ENCODE peak calls at places on chromosome 3, in five cellular contexts. Q is fibroblast of the conjunctiva, I is NCI-H1105, N is HAP-1, J is epithelial cell of esophagus. Z is an unnamed sample.

GRCh38 chr3:36944641-36945270 is at the start of gene TRANK1:
- DNase-seq in Q (peak), J (peak), N (no peak), I (no peak), Z (no peak)

GRCh38 chr3:126104028-126104635 is 20.2 kb upstream of the SLC41A3 start:
- DNase-seq in I (no peak), J (no peak), N (no peak), Q (no peak), Z (no peak)

GRCh38 chr3:105173972-105174371 is 192.7 kb upstream of the ALCAM start:
- DNase-seq in N (no peak), Q (no peak), J (no peak), I (no peak), Z (no peak)

GRCh38 chr3:194749631-194750271 is 64.1 kb downstream of the FAM43A start:
- DNase-seq in Q (no peak), J (no peak), N (no peak), I (no peak), Z (no peak)

GRCh38 chr3:113097821-113098516 is 107.2 kb downstream of the GTPBP8 start:
- DNase-seq in J (peak), Q (peak), I (no peak), N (no peak), Z (no peak)

GRCh38 chr3:33943277-33943676 is 144.8 kb downstream of the PDCD6IP start:
- DNase-seq in J (no peak), I (no peak), N (no peak), Q (no peak), Z (no peak)

GRCh38 chr3:27312044-27312668 is 57.0 kb downstream of the NEK10 start:
- DNase-seq in I (peak), N (peak), Q (peak), J (peak), Z (peak)

GRCh38 chr3:60090536-60090935 is 1040.7 kb upstream of the CFAP20DC start:
- DNase-seq in I (no peak), Q (no peak), N (no peak), J (no peak), Z (no peak)

GRCh38 chr3:174960898-174961297 is 101.8 kb downstream of the NAALADL2 start:
- DNase-seq in Q (no peak), I (no peak), J (no peak), N (no peak), Z (no peak)

GRCh38 chr3:90132220-90132619 is 1024.8 kb downstream of the EPHA3 start:
- DNase-seq in I (no peak), N (no peak), Q (no peak), J (no peak), Z (no peak)

GRCh38 chr3:97793415-97794019 is 28.3 kb upstream of the CRYBG3 start:
- DNase-seq in Q (peak), J (peak), I (peak), N (peak), Z (peak)

GRCh38 chr3:54891540-54891897 is 36.3 kb downstream of the LRTM1 start:
- DNase-seq in I (no peak), N (peak), Q (peak), J (peak), Z (no peak)

GRCh38 chr3:189839576-189839975 is 208.4 kb downstream of the TP63 start:
- DNase-seq in I (no peak), N (no peak), Q (peak), J (peak), Z (no peak)

GRCh38 chr3:11910971-11911531 is 64.4 kb upstream of the TAMM41 start:
- DNase-seq in Q (no peak), I (no peak), J (no peak), N (no peak), Z (no peak)

GRCh38 chr3:71453319-71453718 is 130.2 kb downstream of the FOXP1 start:
- DNase-seq in Q (no peak), J (no peak), N (no peak), I (no peak), Z (no peak)

GRCh38 chr3:98855811-98856400 is 45.6 kb downstream of the DCBLD2 start:
- DNase-seq in J (peak), I (no peak), Q (peak), N (no peak), Z (no peak)

GRCh38 chr3:37491343-37491742 is 317.0 kb upstream of the LRRFIP2 start:
- DNase-seq in I (no peak), Q (no peak), J (no peak), N (peak), Z (no peak)

GRCh38 chr3:120497318-120497717 is 46.5 kb upstream of the FSTL1 start:
- DNase-seq in J (peak), Q (peak), N (no peak), I (no peak), Z (no peak)

GRCh38 chr3:162998205-162998604 is 1501.6 kb downstream of the OTOL1 start:
- DNase-seq in Q (no peak), N (peak), I (no peak), J (no peak), Z (no peak)

GRCh38 chr3:101351834-101352233 is 31.5 kb upstream of the IMPG2 start:
- DNase-seq in I (no peak), J (no peak), N (no peak), Q (no peak), Z (no peak)

GRCh38 chr3:182597621-182598041 is 195.7 kb upstream of the ATP11B start:
- DNase-seq in Q (no peak), J (peak), N (no peak), I (no peak), Z (no peak)

GRCh38 chr3:72601049-72601448 is 247.2 kb downstream of the SHQ1 start:
- DNase-seq in Q (no peak), J (no peak), I (no peak), N (no peak), Z (no peak)

GRCh38 chr3:192641911-192642310 is 85.4 kb downstream of the FGF12 start:
- DNase-seq in I (no peak), N (no peak), J (no peak), Q (no peak), Z (no peak)

GRCh38 chr3:168996622-168997021 is 666.9 kb downstream of the MECOM start:
- DNase-seq in Q (no peak), N (no peak), I (no peak), J (no peak), Z (no peak)